ENCODE peak calls at places on chromosome 21, in seven cellular contexts. S is uterus, F is heart right ventricle, J is IMR-90, T is transverse colon, Q is Panc1, M is mesendoderm. D is an unnamed sample.

GRCh38 chr21:26939532-26940181 is 27.2 kb downstream of the ADAMTS5 start:
- DNase-seq in S (no peak), M (no peak), Q (no peak), J (peak; percentile 65), T (no peak), F (peak; percentile 35), D (no peak)

GRCh38 chr21:29697555-29698193 is 242.1 kb downstream of the GRIK1 start:
- DNase-seq in S (no peak), F (no peak), J (peak; percentile 9), T (no peak), Q (no peak), M (no peak), D (no peak)

GRCh38 chr21:42637602-42638041 is 15.8 kb upstream of the PDE9A start:
- DNase-seq in J (no peak), S (no peak), F (no peak), Q (no peak), T (no peak), M (no peak), D (no peak)

GRCh38 chr21:45579383-45580180 is 37.3 kb upstream of the SLC19A1 start:
- DNase-seq in M (no peak), T (peak; percentile 5), S (no peak), Q (no peak), J (no peak), F (no peak), D (no peak)

GRCh38 chr21:29295066-29295650 is 3.6 kb upstream of the BACH1 start:
- DNase-seq in S (no peak), F (no peak), Q (no peak), T (peak; percentile 13), M (no peak), J (no peak), D (peak; percentile 29)

GRCh38 chr21:14758849-14759248 is 212.7 kb upstream of the SAMSN1 start:
- DNase-seq in S (no peak), Q (no peak), T (no peak), J (no peak), M (no peak), F (no peak), D (no peak)

GRCh38 chr21:46208761-46209721 is 19.5 kb downstream of the LSS start:
- DNase-seq in F (no peak), S (no peak), T (no peak), Q (no peak), M (no peak), J (no peak), D (no peak)

GRCh38 chr21:15293251-15293650 is 228.5 kb upstream of the NRIP1 start:
- DNase-seq in M (peak; percentile 98), F (no peak), S (no peak), J (peak; percentile 82), T (no peak), Q (peak; percentile 17), D (no peak)

GRCh38 chr21:42644223-42645208 is 8.9 kb upstream of the PDE9A start:
- DNase-seq in T (no peak), J (peak; percentile 73), Q (no peak), M (no peak), F (no peak), S (no peak), D (no peak)

GRCh38 chr21:42258885-42259407 is 40.0 kb downstream of the ABCG1 start:
- DNase-seq in M (no peak), J (no peak), S (no peak), Q (no peak), T (no peak), F (peak; percentile 41), D (no peak)

GRCh38 chr21:9739240-9739639 is 782.1 kb upstream of the TPTE start:
- DNase-seq in J (no peak), T (no peak), F (no peak), M (no peak), S (no peak), Q (no peak), D (no peak)

GRCh38 chr21:32377991-32378390 is 14.8 kb downstream of the URB1 start:
- DNase-seq in Q (no peak), T (no peak), M (no peak), F (no peak), J (no peak), S (no peak), D (no peak)

GRCh38 chr21:45537746-45538291 is 4.4 kb downstream of the SLC19A1 start:
- DNase-seq in F (no peak), J (no peak), Q (no peak), T (peak; percentile 7), S (peak; percentile 6), M (no peak), D (no peak)

GRCh38 chr21:25350056-25350455 is 257.2 kb downstream of the MRPL39 start:
- DNase-seq in M (peak; percentile 50), Q (no peak), S (no peak), F (no peak), T (no peak), J (peak; percentile 60), D (no peak)

GRCh38 chr21:30345014-30345413 is 3.4 kb downstream of the KRTAP23-1 start:
- DNase-seq in S (no peak), T (no peak), J (no peak), Q (no peak), M (peak; percentile 18), F (no peak), D (no peak)

GRCh38 chr21:15065381-15066230 is 806 bp upstream of the NRIP1 start:
- DNase-seq in M (peak; percentile 92), J (peak; percentile 86), F (peak; percentile 86), T (peak; percentile 80), S (peak; percentile 83), Q (no peak), D (peak; percentile 65)

GRCh38 chr21:16377857-16378256 is 648.1 kb downstream of the USP25 start:
- DNase-seq in S (no peak), M (no peak), T (no peak), F (no peak), J (no peak), Q (no peak), D (no peak)

GRCh38 chr21:29634410-29634809 is 305.4 kb downstream of the GRIK1 start:
- DNase-seq in F (no peak), Q (no peak), T (no peak), J (no peak), S (no peak), M (no peak), D (no peak)

GRCh38 chr21:44813727-44814126 is 4.1 kb downstream of the SUMO3 start:
- DNase-seq in F (no peak), T (no peak), J (no peak), S (no peak), Q (no peak), M (no peak), D (no peak)

GRCh38 chr21:26140185-26140584 is 30.4 kb downstream of the APP start:
- DNase-seq in Q (peak; percentile 92), J (peak; percentile 99), M (peak; percentile 52), T (peak; percentile 44), F (peak; percentile 42), S (peak; percentile 33), D (no peak)

GRCh38 chr21:46667191-46667734 is 31.8 kb downstream of the PRMT2 start:
- DNase-seq in M (peak; percentile 49), T (no peak), F (no peak), Q (no peak), J (peak; percentile 16), S (no peak), D (no peak)

GRCh38 chr21:46099476-46099875 is 1.6 kb downstream of the COL6A2 start:
- DNase-seq in F (peak; percentile 13), T (peak; percentile 45), J (peak; percentile 34), Q (no peak), S (peak; percentile 54), M (peak; percentile 34), D (no peak)

GRCh38 chr21:32368386-32368785 is 24.4 kb downstream of the URB1 start:
- DNase-seq in Q (no peak), T (no peak), F (no peak), M (no peak), J (peak; percentile 66), S (no peak), D (no peak)

GRCh38 chr21:32335601-32336575 is 37.2 kb downstream of the MRAP start:
- DNase-seq in F (no peak), M (no peak), T (no peak), J (peak; percentile 14), Q (no peak), S (no peak), D (no peak)

GRCh38 chr21:32585970-32586369 is 647 bp upstream of the TCP10L start:
- DNase-seq in T (no peak), Q (no peak), M (no peak), F (no peak), S (no peak), J (no peak), D (no peak)

GRCh38 chr21:36707763-36708511 is 9.0 kb downstream of the SIM2 start:
- DNase-seq in S (no peak), T (no peak), Q (no peak), J (no peak), F (no peak), M (peak; percentile 15), D (no peak)
- H3K27me3 ChIP-seq in S (peaks cover 96% of the 10 kb centered on the region), T (peaks cover 100% of the 10 kb centered on the region), Q (no peaks in the 10 kb centered on the region), J (peaks cover 91% of the 10 kb centered on the region), F (peaks cover 100% of the 10 kb centered on the region), M (peaks cover 90% of the 10 kb centered on the region), D (peaks cover 53% of the 10 kb centered on the region)

DNA sequence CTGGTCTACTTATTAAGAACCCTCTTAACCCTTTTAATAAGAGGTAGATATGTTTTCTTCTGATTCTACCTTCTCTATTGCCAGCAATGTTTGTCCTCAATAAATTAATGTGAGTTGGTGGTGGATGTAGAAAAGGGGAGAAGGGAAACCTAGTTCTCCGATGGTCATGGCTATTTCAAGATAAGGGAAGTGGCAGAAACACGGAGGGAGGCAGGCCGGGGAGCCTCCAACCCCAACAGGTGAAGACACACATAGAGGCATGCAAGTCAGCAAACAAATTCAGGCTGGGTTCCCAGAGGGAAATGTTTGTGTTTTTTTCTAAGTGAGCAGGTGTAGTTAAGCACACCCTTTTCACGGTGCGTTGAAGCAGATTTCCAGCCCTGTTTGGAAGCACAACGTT is 31.0 kb upstream of the CLDN14 start:
- DNase-seq in S (no peak), Q (no peak), F (no peak), T (no peak), J (no peak), M (no peak), D (no peak)
- H3K4me1 ChIP-seq in S (no peaks in the 10 kb centered on the region), Q (no peaks in the 10 kb centered on the region), F (peaks cover 4% of the 10 kb centered on the region), T (no peaks in the 10 kb centered on the region), J (no peaks in the 10 kb centered on the region), M (no peaks in the 10 kb centered on the region), D (no peaks in the 10 kb centered on the region)

DNA sequence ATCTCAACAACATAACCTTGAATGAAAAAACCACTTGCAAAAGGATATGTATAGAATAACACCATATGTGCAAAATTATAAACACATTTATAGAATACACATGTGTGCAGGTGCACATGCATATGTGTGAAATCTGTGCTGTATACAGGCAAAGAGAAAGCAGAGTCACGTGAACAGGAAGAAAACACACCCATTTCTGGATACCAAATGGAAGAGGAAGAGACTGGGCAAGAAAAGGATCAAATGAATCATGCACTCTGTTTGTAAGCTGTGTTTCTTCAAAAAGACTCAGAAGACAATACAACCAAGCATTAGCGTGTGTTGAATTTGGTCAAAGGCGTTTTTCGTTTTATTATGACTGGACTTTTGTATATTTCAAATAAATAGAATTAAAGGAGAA is 111.3 kb upstream of the ERG start:
- DNase-seq in F (no peak), S (no peak), M (no peak), J (no peak), Q (no peak), T (no peak), D (no peak)
- H3K27me3 ChIP-seq in F (peaks cover 3% of the 10 kb centered on the region), S (no peaks in the 10 kb centered on the region), M (no peaks in the 10 kb centered on the region), J (peaks cover 28% of the 10 kb centered on the region), Q (no peaks in the 10 kb centered on the region), T (no peaks in the 10 kb centered on the region), D (no peaks in the 10 kb centered on the region)

DNA sequence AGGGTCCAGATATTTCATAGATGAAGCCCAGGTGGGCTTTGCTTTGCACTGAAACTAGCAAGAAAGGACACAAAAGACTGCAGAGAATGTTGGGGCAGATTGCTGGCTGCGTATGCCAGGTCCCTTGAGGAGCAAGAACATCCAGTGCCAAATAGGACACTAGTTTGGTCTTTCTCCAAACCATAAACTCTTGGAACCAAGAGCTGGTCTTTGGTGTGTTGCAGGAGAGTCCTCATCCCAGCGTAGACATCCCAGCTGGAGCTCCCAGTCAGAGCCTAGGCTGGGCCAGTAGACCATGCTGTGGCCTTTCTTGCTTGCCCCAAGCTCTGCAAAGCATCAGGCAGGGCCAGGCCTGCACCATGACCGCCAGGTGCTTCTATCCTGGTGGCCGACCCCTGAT is 87.5 kb downstream of the ATP5PO start:
- DNase-seq in F (no peak), T (no peak), M (no peak), J (no peak), Q (no peak), S (no peak), D (no peak)
- H3K4me1 ChIP-seq in F (peaks cover 38% of the 10 kb centered on the region), T (peaks cover 32% of the 10 kb centered on the region), M (no peaks in the 10 kb centered on the region), J (peaks cover 11% of the 10 kb centered on the region), Q (no peaks in the 10 kb centered on the region), S (peaks cover 5% of the 10 kb centered on the region), D (no peaks in the 10 kb centered on the region)

D was measured in effector memory CD4-positive, alpha-beta T cell.